ENCODE peak calls at places on chromosomes 4 and X, in four cellular contexts. P, Q, Y and D are unnamed samples.

GRCh38 chr4:145679991-145680455 is at the start of gene C4orf51:
- DNase-seq in P (peak; percentile 25), Q (peak; percentile 12), Y (peak; percentile 78), D (no peak)

GRCh38 chr4:7803992-7804758 is 135.5 kb downstream of the AFAP1 start:
- DNase-seq in P (peak; percentile 85), Q (peak; percentile 95), Y (peak; percentile 81), D (peak; percentile 85)

GRCh38 chrX:40468033-40468979 is 112.5 kb upstream of the ATP6AP2 start:
- DNase-seq in P (peak; percentile 63), Q (peak; percentile 54), Y (peak; percentile 27), D (peak; percentile 47)

GRCh38 chrX:65488496-65488895 is 46.1 kb downstream of the LAS1L start:
- DNase-seq in P (no peak), Q (no peak), Y (no peak), D (no peak)

GRCh38 chr4:32440391-32440790 is 1720.2 kb downstream of the PCDH7 start:
- DNase-seq in P (no peak), Q (no peak), Y (no peak), D (no peak)

GRCh38 chrX:134801267-134801666 is 143.0 kb upstream of the PLAC1 start:
- DNase-seq in P (no peak), Q (no peak), Y (peak; percentile 75), D (peak; percentile 15)

GRCh38 chr4:54509057-54509456 is 148.7 kb upstream of the KIT start:
- DNase-seq in P (no peak), Q (no peak), Y (no peak), D (no peak)

GRCh38 chrX:76555816-76556215 is 128.3 kb downstream of the MAGEE1 start:
- DNase-seq in P (no peak), Q (peak; percentile 1), Y (peak; percentile 19), D (peak; percentile 51)

GRCh38 chrX:50581405-50581804 is 110.8 kb upstream of the DGKK start:
- DNase-seq in P (no peak), Q (no peak), Y (no peak), D (no peak)

GRCh38 chrX:33272986-33273385 is 61.6 kb upstream of the DMD start:
- DNase-seq in P (no peak), Q (no peak), Y (no peak), D (no peak)

GRCh38 chrX:147950352-147950751 is 30.8 kb upstream of the FMR1NB start:
- DNase-seq in P (no peak), Q (no peak), Y (no peak), D (no peak)

GRCh38 chr4:182307746-182308145 is 64.5 kb downstream of the TENM3 start:
- DNase-seq in P (peak; percentile 34), Q (no peak), Y (no peak), D (no peak)

GRCh38 chr4:21992330-21992729 is 43.8 kb upstream of the KCNIP4 start:
- DNase-seq in P (no peak), Q (no peak), Y (no peak), D (no peak)

GRCh38 chr4:80197132-80197573 is at the start of gene PRDM8:
- DNase-seq in P (no peak), Q (no peak), Y (no peak), D (peak; percentile 63)
- H3K4me3 ChIP-seq in P (no peak within 1 kb of the TSS), Q (no peak within 1 kb of the TSS), Y (no peak within 1 kb of the TSS), D (peak within 1 kb of the TSS; percentile 65)

GRCh38 chrX:153777261-153778090 is 3.4 kb upstream of the SRPK3 start:
- DNase-seq in P (no peak), Q (no peak), Y (no peak), D (peak; percentile 2)

GRCh38 chrX:153778151-153778551 is 2.7 kb upstream of the SRPK3 start:
- DNase-seq in P (no peak), Q (no peak), Y (no peak), D (peak; percentile 3)

GRCh38 chrX:153779891-153780677 is 757 bp upstream of the SRPK3 start:
- DNase-seq in P (no peak), Q (no peak), Y (no peak), D (no peak)

GRCh38 chrX:153776611-153777045 is 4.2 kb upstream of the SRPK3 start:
- DNase-seq in P (no peak), Q (no peak), Y (no peak), D (no peak)

DNA sequence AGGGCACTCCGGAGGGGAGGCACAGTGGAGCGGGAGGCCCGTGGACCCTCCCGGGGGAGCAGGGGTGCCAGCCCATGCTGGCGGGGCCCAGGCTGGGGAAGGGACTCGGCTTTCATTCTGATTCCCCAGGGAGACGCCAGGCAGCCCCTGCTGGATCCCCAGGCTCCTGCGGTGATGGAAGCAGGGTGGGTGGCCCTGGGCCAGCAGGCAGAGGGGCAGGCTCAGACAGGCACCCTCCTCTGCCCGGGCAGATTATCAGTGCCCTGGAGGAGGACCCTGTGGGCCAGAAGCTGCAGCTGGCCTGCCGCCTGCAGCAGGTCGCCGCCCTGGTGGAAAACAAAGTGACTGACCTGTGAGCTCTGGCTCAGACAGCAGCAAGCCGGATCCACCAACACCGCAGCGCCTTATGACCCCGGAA is 2.1 kb upstream of the SRPK3 start:
- DNase-seq in P (no peak), Q (no peak), Y (no peak), D (no peak)
- TF ChIP-seq CTCF in P (no peak), Q (no peak), Y (no peak), D (no peak)

DNA sequence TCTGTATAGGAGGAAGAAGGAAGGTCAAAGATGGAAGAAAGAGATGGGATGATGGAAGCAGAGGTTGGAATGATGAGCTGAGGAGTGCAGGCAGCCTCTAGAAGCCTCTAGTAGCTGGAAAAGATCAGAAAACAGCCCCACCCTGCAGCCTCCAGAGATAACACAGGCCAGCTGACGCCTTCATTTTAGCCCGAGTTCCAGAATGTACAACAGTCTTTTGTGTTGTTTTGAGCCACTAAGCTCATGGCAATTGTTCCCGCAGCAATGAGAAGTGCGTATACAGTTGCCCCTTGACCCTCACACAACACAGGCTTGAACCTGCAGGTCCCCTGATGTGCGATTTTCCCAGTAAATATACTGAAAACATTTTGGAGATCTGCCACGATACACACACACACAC is 72.0 kb downstream of the WFS1 start:
- DNase-seq in P (no peak), Q (no peak), Y (no peak), D (no peak)
- H3K4me1 ChIP-seq in P (no peaks in the 10 kb centered on the region), Q (no peaks in the 10 kb centered on the region), Y (no peaks in the 10 kb centered on the region), D (peaks cover 7% of the 10 kb centered on the region)

DNA sequence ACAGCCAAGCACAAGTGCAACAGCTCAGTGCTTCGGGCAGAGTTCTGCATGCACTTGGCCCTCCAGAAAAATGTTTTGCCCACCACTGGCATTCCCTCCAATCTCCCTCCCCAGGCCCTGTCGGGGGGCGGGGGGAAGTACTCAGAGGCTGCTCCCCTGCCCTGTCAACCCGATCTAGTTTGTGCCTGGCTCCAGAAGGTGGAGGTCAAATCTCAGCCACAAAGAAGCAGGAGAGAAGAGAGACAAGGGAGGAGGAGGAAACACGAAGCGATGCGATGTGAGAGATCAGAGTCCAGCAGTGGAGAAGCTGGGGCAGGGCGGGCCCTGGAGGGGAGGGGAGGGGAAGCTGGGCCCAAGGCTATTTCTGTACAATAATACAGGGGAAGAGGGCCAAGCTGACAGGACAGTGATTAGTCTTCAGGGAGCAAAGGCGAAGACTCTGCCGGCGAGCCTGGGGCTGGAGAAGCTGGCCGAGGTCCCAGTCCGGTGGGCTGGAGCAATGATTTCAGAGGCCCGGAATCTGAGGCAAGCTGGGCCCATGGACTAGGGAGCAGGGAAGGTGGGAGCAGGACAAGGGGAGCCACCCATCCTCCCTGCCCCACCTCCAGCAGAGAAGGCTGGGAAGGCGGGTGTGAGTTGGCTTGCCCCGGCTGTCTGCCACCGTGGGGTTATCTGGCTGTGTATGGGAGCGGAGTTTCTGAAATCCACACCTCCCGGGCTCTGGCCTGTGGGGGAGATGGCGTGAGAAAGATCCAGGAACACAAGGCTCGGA is 167.1 kb downstream of the EFNB1 start:
- DNase-seq in P (peak; percentile 77), Q (peak; percentile 73), Y (peak; percentile 65), D (no peak)
- H3K4me3 ChIP-seq in P (no peak overlapping the region), Q (no peak overlapping the region), Y (no peak overlapping the region), D (no peak overlapping the region)

GRCh38 chr4:155546451-155546850 is 120.2 kb upstream of the GUCY1A1 start:
- DNase-seq in P (no peak), Q (no peak), Y (no peak), D (no peak)
- TF ChIP-seq CTCF in P (no peak), Q (no peak), Y (no peak), D (no peak)

DNA sequence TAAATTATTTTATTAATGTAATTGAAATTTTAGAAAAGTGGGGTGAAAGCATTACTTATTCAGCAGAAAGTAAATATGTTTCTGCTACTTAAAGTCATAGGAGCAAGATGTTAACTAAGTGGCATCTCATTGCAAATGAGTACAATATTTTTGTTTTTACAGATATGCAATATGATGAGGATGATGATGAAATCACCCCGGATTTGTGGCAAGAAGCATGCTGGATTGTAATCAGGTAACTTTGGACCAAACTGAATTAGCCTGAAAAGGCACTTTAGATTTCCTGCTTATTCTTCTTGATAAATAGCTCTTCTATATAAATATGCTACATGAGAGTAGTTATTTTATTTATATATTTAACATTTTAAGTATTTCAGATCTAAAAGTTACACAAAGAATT is 7.5 kb downstream of the POLR2B start:
- DNase-seq in P (no peak), Q (no peak), Y (no peak), D (no peak)
- H3K4me1 ChIP-seq in P (peaks cover 6% of the 10 kb centered on the region), Q (peaks cover 6% of the 10 kb centered on the region), Y (peaks cover 18% of the 10 kb centered on the region), D (no peaks in the 10 kb centered on the region)